ENCODE peak calls at places on chromosome 17, in eight cellular contexts. W is spleen, A is sigmoid colon, B is breast epithelium, T is transverse colon, J is SK-N-SH, M is GM12878, Q is GM23338. X is an unnamed sample.

GRCh38 chr17:8016632-8017424 is 14.4 kb downstream of the GUCY2D start:
- DNase-seq in W (peak; percentile 81), A (peak; percentile 68), B (no peak), T (peak; percentile 69), J (peak; percentile 82), M (no peak), Q (peak; percentile 92), X (peak; percentile 63)

GRCh38 chr17:68433911-68434503 is 23.3 kb downstream of the WIPI1 start:
- DNase-seq in W (peak; percentile 19), A (no peak), B (peak; percentile 9), T (no peak), J (no peak), M (no peak), Q (no peak), X (no peak)

GRCh38 chr17:27259356-27259755 is 34.6 kb upstream of the WSB1 start:
- DNase-seq in W (no peak), A (no peak), B (no peak), T (no peak), J (no peak), M (no peak), Q (no peak), X (no peak)

GRCh38 chr17:66976781-66977201 is 12.3 kb downstream of the CACNG4 start:
- DNase-seq in W (no peak), A (no peak), B (no peak), T (no peak), J (peak; percentile 67), M (no peak), Q (no peak), X (no peak)

GRCh38 chr17:31424944-31425582 is 33.6 kb downstream of the RAB11FIP4 start:
- DNase-seq in W (peak; percentile 19), A (no peak), B (no peak), T (no peak), J (peak; percentile 83), M (no peak), Q (peak; percentile 62), X (no peak)

GRCh38 chr17:31877911-31878702 is 19.1 kb upstream of the COPRS start:
- DNase-seq in W (no peak), A (no peak), B (no peak), T (no peak), J (no peak), M (no peak), Q (no peak), X (peak; percentile 35)

GRCh38 chr17:2063306-2064146 is 8.6 kb downstream of the HIC1 start:
- DNase-seq in W (no peak), A (peak; percentile 82), B (no peak), T (peak; percentile 39), J (no peak), M (no peak), Q (no peak), X (no peak)

GRCh38 chr17:64736804-64737492 is 74.8 kb upstream of the SMURF2 start:
- DNase-seq in W (no peak), A (no peak), B (no peak), T (peak; percentile 50), J (peak; percentile 30), M (no peak), Q (peak; percentile 56), X (peak; percentile 7)

GRCh38 chr17:71883845-71884244 is 237.0 kb upstream of the SOX9 start:
- DNase-seq in W (no peak), A (no peak), B (no peak), T (no peak), J (no peak), M (no peak), Q (no peak), X (no peak)

GRCh38 chr17:73031472-73031871 is 61.0 kb downstream of the SLC39A11 start:
- DNase-seq in W (no peak), A (peak; percentile 3), B (no peak), T (no peak), J (no peak), M (no peak), Q (no peak), X (no peak)

GRCh38 chr17:49996495-49997255 is 1.7 kb upstream of the DLX3 start:
- DNase-seq in W (peak; percentile 91), A (no peak), B (no peak), T (peak; percentile 49), J (peak; percentile 95), M (no peak), Q (peak; percentile 64), X (peak; percentile 33)

GRCh38 chr17:37743612-37743874 is 1.3 kb downstream of the HNF1B start:
- DNase-seq in W (no peak), A (no peak), B (no peak), T (peak; percentile 73), J (peak; percentile 36), M (no peak), Q (no peak), X (no peak)

GRCh38 chr17:50470451-50470850 is 1.8 kb upstream of the CHAD start:
- DNase-seq in W (no peak), A (peak; percentile 53), B (peak; percentile 78), T (peak; percentile 83), J (no peak), M (no peak), Q (no peak), X (peak; percentile 78)

GRCh38 chr17:66953661-66954060 is 10.8 kb upstream of the CACNG4 start:
- DNase-seq in W (no peak), A (no peak), B (peak; percentile 69), T (no peak), J (peak; percentile 90), M (no peak), Q (no peak), X (peak; percentile 44)

GRCh38 chr17:56136316-56136715 is 17.0 kb upstream of the ANKFN1 start:
- DNase-seq in W (no peak), A (no peak), B (no peak), T (no peak), J (no peak), M (no peak), Q (no peak), X (no peak)

GRCh38 chr17:33983824-33984574 is 271.1 kb upstream of the CCL2 start:
- DNase-seq in W (no peak), A (no peak), B (no peak), T (no peak), J (no peak), M (no peak), Q (no peak), X (no peak)
- TF ChIP-seq POLR2AphosphoS5 in W (no peak), A (no peak), B (no peak), T (no peak), J (no peak), M (no peak), Q (no peak), X (no peak)

GRCh38 chr17:46038937-46039336 is 39.9 kb downstream of the STH start:
- DNase-seq in W (no peak), A (no peak), B (no peak), T (no peak), J (no peak), M (no peak), Q (no peak), X (no peak)
- H3K36me3 ChIP-seq in W (peaks cover 100% of the 10 kb centered on the region), A (peaks cover 21% of the 10 kb centered on the region), B (peaks cover 14% of the 10 kb centered on the region), T (peaks cover 56% of the 10 kb centered on the region), J (peaks cover 94% of the 10 kb centered on the region), M (peaks cover 59% of the 10 kb centered on the region), Q (peaks cover 68% of the 10 kb centered on the region), X (peaks cover 16% of the 10 kb centered on the region)

GRCh38 chr17:28864991-28865849 is 10.4 kb downstream of the ERAL1 start:
- DNase-seq in W (no peak), A (no peak), B (no peak), T (peak; percentile 75), J (no peak), M (no peak), Q (no peak), X (no peak)
- TF ChIP-seq POLR2AphosphoS5 in W (no peak), A (no peak), B (no peak), T (peak; percentile 48), J (no peak), M (no peak), Q (no peak), X (no peak)

DNA sequence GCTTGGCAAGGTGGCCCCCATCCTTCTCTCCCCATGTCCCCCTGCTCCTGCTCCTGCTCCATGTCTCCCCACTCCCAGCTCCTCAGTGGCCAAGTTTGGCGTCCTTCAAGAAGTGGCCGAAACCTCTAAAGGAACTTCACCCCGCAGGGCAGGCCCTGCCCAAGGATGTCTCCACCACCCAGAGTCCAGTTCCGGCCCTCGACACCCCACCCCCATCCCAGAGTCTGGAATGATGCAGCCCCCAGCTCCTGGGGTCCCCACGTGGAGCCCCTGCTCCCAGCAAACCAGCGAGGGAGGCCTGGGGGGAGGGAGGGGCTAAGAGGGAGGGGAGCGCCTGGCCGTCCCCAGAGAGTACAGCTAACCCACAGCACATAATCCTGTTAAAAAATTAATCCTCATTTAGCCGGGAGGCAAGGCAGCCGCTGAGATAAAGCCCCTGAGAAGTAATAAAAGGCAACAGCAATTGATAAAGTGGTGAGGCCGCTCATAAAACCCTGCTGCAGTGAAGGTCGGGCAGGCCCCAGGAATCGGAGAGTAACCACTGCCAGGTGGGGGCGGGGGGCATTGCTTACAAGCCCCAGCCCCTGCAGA is 9.9 kb upstream of the ENPP7 start:
- DNase-seq in W (no peak), A (no peak), B (no peak), T (no peak), J (peak; percentile 79), M (no peak), Q (no peak), X (no peak)
- H3K36me3 ChIP-seq in W (no peaks in the 10 kb centered on the region), A (no peaks in the 10 kb centered on the region), B (no peaks in the 10 kb centered on the region), T (no peaks in the 10 kb centered on the region), J (no peaks in the 10 kb centered on the region), M (no peaks in the 10 kb centered on the region), Q (no peaks in the 10 kb centered on the region), X (no peaks in the 10 kb centered on the region)

GRCh38 chr17:75764711-75765421 is at the start of gene GALK1:
- DNase-seq in W (peak; percentile 96), A (peak; percentile 89), B (no peak), T (peak; percentile 82), J (peak; percentile 98), M (no peak), Q (peak; percentile 79), X (peak; percentile 59)
- TF ChIP-seq POLR2AphosphoS5 in W (peak; percentile 86), A (peak; percentile 78), B (no peak), T (peak; percentile 68), J (no peak), M (no peak), Q (peak; percentile 53), X (peak; percentile 58)

GRCh38 chr17:81844887-81845286 is 10.0 kb upstream of the PPP1R27 start:
- DNase-seq in W (peak; percentile 53), A (no peak), B (no peak), T (no peak), J (no peak), M (no peak), Q (no peak), X (no peak)
- H3K36me3 ChIP-seq in W (peaks cover 77% of the 10 kb centered on the region), A (peaks cover 38% of the 10 kb centered on the region), B (peaks cover 5% of the 10 kb centered on the region), T (peaks cover 56% of the 10 kb centered on the region), J (peaks cover 53% of the 10 kb centered on the region), M (peaks cover 33% of the 10 kb centered on the region), Q (peaks cover 7% of the 10 kb centered on the region), X (peaks cover 30% of the 10 kb centered on the region)

DNA sequence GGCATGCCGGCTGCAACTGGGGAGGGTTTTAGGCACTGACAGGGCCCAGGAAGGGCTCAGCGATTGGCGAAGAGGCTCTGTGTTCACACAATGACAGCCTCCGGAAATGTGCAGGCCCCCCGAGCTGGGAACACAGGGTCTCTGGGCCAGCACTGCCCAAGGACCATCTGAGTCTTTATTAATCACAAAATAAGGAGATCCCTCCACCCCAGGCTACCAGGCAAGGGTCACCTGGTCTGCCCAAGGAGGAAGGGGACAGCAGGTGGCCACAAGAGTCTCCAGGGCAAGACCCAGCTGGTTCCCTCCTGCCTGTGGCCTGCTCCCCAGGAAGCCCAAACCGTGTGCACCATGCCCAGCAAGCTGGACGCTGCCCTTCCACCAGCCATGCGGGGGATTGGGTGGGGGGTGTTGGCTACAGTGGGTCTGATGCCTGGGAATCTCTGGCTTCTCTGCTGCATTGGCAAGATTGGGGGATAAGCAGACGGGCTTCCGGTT is 52.1 kb upstream of the TNRC6C start:
- DNase-seq in W (peak; percentile 59), A (peak; percentile 53), B (no peak), T (no peak), J (no peak), M (no peak), Q (no peak), X (no peak)
- TF ChIP-seq POLR2AphosphoS5 in W (no peak), A (no peak), B (no peak), T (no peak), J (no peak), M (no peak), Q (no peak), X (no peak)